ENCODE peak calls at places on chromosomes 7 and 10, in eight cellular contexts. V is glutamatergic neuron; D is iPS-NIHi11; M is cerebellum; H is activated T-cell treated with anti-CD3 and anti-CD28 coated beads, Interleukin-2, amount 50 U/mL, for 72 hours; F is T-helper 17 cell; N is CD8-positive, alpha-beta memory T cell; T is GM03348. U is an unnamed sample.
A peak's percentile ranks its signal among the peaks of the same experiment; 100 is the strongest.

GRCh38 chr7:140674899-140675701 is 2.4 kb downstream of the ADCK2 start:
- DNase-seq in V (no peak), D (peak; percentile 53), M (peak; percentile 50), H (no peak), F (no peak), N (no peak), T (peak; percentile 78), U (peak; percentile 36)

GRCh38 chr7:97842772-97843345 is 29.3 kb downstream of the ASNS start:
- DNase-seq in V (no peak), D (no peak), M (no peak), H (no peak), F (no peak), N (no peak), T (no peak), U (no peak)

GRCh38 chr7:47228386-47229014 is 353.4 kb downstream of the TNS3 start:
- DNase-seq in V (no peak), D (peak; percentile 80), M (no peak), H (no peak), F (no peak), N (no peak), T (no peak), U (peak; percentile 57)

GRCh38 chr10:97826892-97827291 is 22.8 kb upstream of the GOLGA7B start:
- DNase-seq in V (no peak), D (no peak), M (no peak), H (no peak), F (no peak), N (no peak), T (no peak), U (no peak)

GRCh38 chr7:155489862-155490696 is 32.1 kb downstream of the EN2 start:
- DNase-seq in V (no peak), D (peak; percentile 51), M (peak; percentile 67), H (no peak), F (no peak), N (no peak), T (peak; percentile 72), U (no peak)

GRCh38 chr10:67790534-67791408 is 47.2 kb downstream of the DNAJC12 start:
- DNase-seq in V (no peak), D (no peak), M (peak; percentile 53), H (peak; percentile 48), F (no peak), N (no peak), T (peak; percentile 43), U (no peak)

GRCh38 chr7:93148135-93148534 is at the start of gene SAMD9L:
- DNase-seq in V (no peak), D (no peak), M (no peak), H (peak; percentile 4), F (no peak), N (peak; percentile 15), T (peak; percentile 44), U (no peak)

GRCh38 chr10:101568054-101568745 is 19.9 kb downstream of the POLL start:
- DNase-seq in V (no peak), D (no peak), M (no peak), H (no peak), F (no peak), N (no peak), T (no peak), U (no peak)

GRCh38 chr7:111356941-111357340 is 205.4 kb downstream of the IMMP2L start:
- DNase-seq in V (no peak), D (no peak), M (no peak), H (no peak), F (no peak), N (no peak), T (no peak), U (no peak)

GRCh38 chr10:11373626-11374310 is 237.7 kb downstream of the USP6NL start:
- DNase-seq in V (no peak), D (no peak), M (no peak), H (no peak), F (no peak), N (no peak), T (no peak), U (no peak)

GRCh38 chr10:130720235-130720634 is 584.0 kb downstream of the GLRX3 start:
- DNase-seq in V (no peak), D (no peak), M (no peak), H (no peak), F (no peak), N (no peak), T (no peak), U (no peak)

GRCh38 chr7:109639561-109639960 is 1069.9 kb downstream of the DNAJB9 start:
- DNase-seq in V (no peak), D (peak; percentile 7), M (no peak), H (no peak), F (no peak), N (no peak), T (no peak), U (no peak)

GRCh38 chr10:76422769-76423168 is 991.3 kb downstream of the LRMDA start:
- DNase-seq in V (no peak), D (no peak), M (no peak), H (no peak), F (no peak), N (no peak), T (no peak), U (no peak)

GRCh38 chr7:91164948-91165845 is 99.0 kb upstream of the FZD1 start:
- DNase-seq in V (no peak), D (no peak), M (no peak), H (no peak), F (no peak), N (no peak), T (peak; percentile 72), U (no peak)

GRCh38 chr10:11551915-11552602 is 59.4 kb downstream of the USP6NL start:
- DNase-seq in V (no peak), D (no peak), M (no peak), H (no peak), F (no peak), N (no peak), T (peak; percentile 76), U (no peak)

GRCh38 chr7:30922596-30922995 is 10.9 kb downstream of the AQP1 start:
- DNase-seq in V (peak; percentile 8), D (peak; percentile 5), M (no peak), H (no peak), F (no peak), N (no peak), T (no peak), U (no peak)

GRCh38 chr10:119352042-119352441 is 144.7 kb downstream of the GRK5 start:
- DNase-seq in V (no peak), D (no peak), M (no peak), H (no peak), F (no peak), N (no peak), T (no peak), U (no peak)

GRCh38 chr10:132899054-132899750 is 43.2 kb downstream of the CFAP46 start:
- DNase-seq in V (peak; percentile 9), D (no peak), M (no peak), H (no peak), F (no peak), N (no peak), T (no peak), U (no peak)

GRCh38 chr7:91103365-91103764 is 160.9 kb upstream of the FZD1 start:
- DNase-seq in V (no peak), D (no peak), M (no peak), H (no peak), F (no peak), N (no peak), T (no peak), U (no peak)

GRCh38 chr10:86900955-86901354 is 56.5 kb downstream of the MMRN2 start:
- DNase-seq in V (no peak), D (no peak), M (peak; percentile 76), H (no peak), F (no peak), N (no peak), T (peak; percentile 35), U (no peak)

GRCh38 chr10:50440489-50440888 is 183.3 kb downstream of the SGMS1 start:
- DNase-seq in V (no peak), D (no peak), M (no peak), H (no peak), F (no peak), N (no peak), T (no peak), U (no peak)

GRCh38 chr10:115094605-115095004 is 1.4 kb downstream of the ATRNL1 start:
- DNase-seq in V (no peak), D (no peak), M (no peak), H (no peak), F (no peak), N (no peak), T (no peak), U (no peak)

GRCh38 chr7:137717811-137718271 is 128.9 kb downstream of the DGKI start:
- DNase-seq in V (no peak), D (peak; percentile 40), M (no peak), H (no peak), F (no peak), N (no peak), T (no peak), U (peak; percentile 84)

GRCh38 chr7:18693401-18693800 is 197.9 kb downstream of the HDAC9 start:
- DNase-seq in V (no peak), D (peak; percentile 40), M (no peak), H (no peak), F (no peak), N (no peak), T (peak; percentile 74), U (peak; percentile 30)

GRCh38 chr10:107814865-107815487 is 650.5 kb upstream of the SORCS1 start:
- DNase-seq in V (peak; percentile 68), D (peak; percentile 49), M (peak; percentile 19), H (no peak), F (no peak), N (no peak), T (peak; percentile 71), U (peak; percentile 55)

GRCh38 chr10:101768791-101769170 is 7.1 kb downstream of the FGF8 start:
- DNase-seq in V (no peak), D (no peak), M (no peak), H (no peak), F (no peak), N (no peak), T (no peak), U (no peak)

GRCh38 chr7:47795631-47796030 is 152.6 kb downstream of the PKD1L1 start:
- DNase-seq in V (no peak), D (no peak), M (no peak), H (no peak), F (no peak), N (no peak), T (peak; percentile 79), U (no peak)